ENCODE peak calls at places on chromosome 5, in four cellular contexts. X is breast epithelium, E is body of pancreas, C is H1. I is an unnamed sample.

GRCh38 chr5:84603557-84604185 is 219.0 kb upstream of the EDIL3 start:
- DNase-seq in X (no peak), E (no peak), C (no peak), I (no peak)

GRCh38 chr5:148790545-148791333 is 35.7 kb upstream of the ADRB2 start:
- DNase-seq in X (no peak), E (no peak), C (no peak), I (no peak)

GRCh38 chr5:75050415-75050814 is 1.9 kb downstream of the GCNT4 start:
- DNase-seq in X (no peak), E (no peak), C (peak), I (no peak)

GRCh38 chr5:148897842-148898241 is 71.4 kb downstream of the ADRB2 start:
- DNase-seq in X (no peak), E (no peak), C (no peak), I (no peak)

GRCh38 chr5:4275232-4275631 is 679.6 kb downstream of the IRX1 start:
- DNase-seq in X (no peak), E (no peak), C (no peak), I (no peak)

GRCh38 chr5:110852053-110852452 is 113.2 kb downstream of the SLC25A46 start:
- DNase-seq in X (no peak), E (no peak), C (no peak), I (no peak)

GRCh38 chr5:89480406-89481007 is 597.5 kb upstream of the MEF2C start:
- DNase-seq in X (no peak), E (no peak), C (no peak), I (no peak)

GRCh38 chr5:44875661-44876250 is 67.0 kb downstream of the MRPS30 start:
- DNase-seq in X (no peak), E (no peak), C (no peak), I (no peak)

GRCh38 chr5:142421625-142422397 is 97.0 kb upstream of the SPRY4 start:
- DNase-seq in X (no peak), E (no peak), C (no peak), I (no peak)

GRCh38 chr5:34585601-34586104 is 70.5 kb upstream of the RAI14 start:
- DNase-seq in X (no peak), E (peak), C (no peak), I (no peak)
- TF ChIP-seq POLR2A in X (no peak), E (peak), C (no peak), I (no peak)

GRCh38 chr5:159051431-159052281 is 48.1 kb downstream of the EBF1 start:
- DNase-seq in X (no peak), E (peak), C (peak), I (no peak)

GRCh38 chr5:159052282-159053011 is 47.3 kb downstream of the EBF1 start:
- DNase-seq in X (no peak), E (no peak), C (no peak), I (no peak)

GRCh38 chr5:159050408-159051091 is 49.2 kb downstream of the EBF1 start:
- DNase-seq in X (no peak), E (no peak), C (no peak), I (no peak)

GRCh38 chr5:159048298-159048697 is 51.4 kb downstream of the EBF1 start:
- DNase-seq in X (no peak), E (no peak), C (no peak), I (no peak)

GRCh38 chr5:159049844-159050318 is 49.8 kb downstream of the EBF1 start:
- DNase-seq in X (no peak), E (no peak), C (no peak), I (no peak)
- TF ChIP-seq POLR2A in X (no peak), E (no peak), C (no peak), I (no peak)

GRCh38 chr5:172171118-172171775 is 16.8 kb downstream of the STK10 start:
- DNase-seq in X (no peak), E (no peak), C (no peak), I (no peak)

GRCh38 chr5:172172912-172173591 is 15.0 kb downstream of the STK10 start:
- DNase-seq in X (no peak), E (no peak), C (no peak), I (no peak)

GRCh38 chr5:172175263-172175719 is 12.7 kb downstream of the STK10 start:
- DNase-seq in X (no peak), E (no peak), C (no peak), I (peak)

GRCh38 chr5:172177232-172177631 is 10.8 kb downstream of the STK10 start:
- DNase-seq in X (no peak), E (no peak), C (no peak), I (no peak)

DNA sequence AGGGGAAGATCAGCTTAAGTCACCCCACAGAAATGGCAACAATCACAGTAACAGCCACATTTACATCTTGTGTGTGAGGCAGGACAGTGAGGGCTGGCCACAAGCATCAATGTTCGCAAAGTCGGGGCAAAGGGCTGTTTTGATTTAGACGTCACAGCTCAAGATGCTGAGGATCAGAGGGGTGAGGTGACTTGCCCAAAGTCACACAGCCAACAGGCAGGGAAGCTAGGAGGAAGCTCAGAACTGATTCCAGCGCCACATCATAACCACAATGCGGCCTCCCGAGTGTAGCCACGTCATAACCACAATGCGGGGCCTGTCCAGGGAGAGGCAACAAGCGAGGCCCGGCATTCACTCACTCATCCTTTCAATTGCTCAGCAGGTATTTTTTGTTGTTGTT is 14.3 kb downstream of the STK10 start:
- DNase-seq in X (no peak), E (no peak), C (no peak), I (no peak)
- TF ChIP-seq POLR2A in X (no peak), E (no peak), C (no peak), I (no peak)

DNA sequence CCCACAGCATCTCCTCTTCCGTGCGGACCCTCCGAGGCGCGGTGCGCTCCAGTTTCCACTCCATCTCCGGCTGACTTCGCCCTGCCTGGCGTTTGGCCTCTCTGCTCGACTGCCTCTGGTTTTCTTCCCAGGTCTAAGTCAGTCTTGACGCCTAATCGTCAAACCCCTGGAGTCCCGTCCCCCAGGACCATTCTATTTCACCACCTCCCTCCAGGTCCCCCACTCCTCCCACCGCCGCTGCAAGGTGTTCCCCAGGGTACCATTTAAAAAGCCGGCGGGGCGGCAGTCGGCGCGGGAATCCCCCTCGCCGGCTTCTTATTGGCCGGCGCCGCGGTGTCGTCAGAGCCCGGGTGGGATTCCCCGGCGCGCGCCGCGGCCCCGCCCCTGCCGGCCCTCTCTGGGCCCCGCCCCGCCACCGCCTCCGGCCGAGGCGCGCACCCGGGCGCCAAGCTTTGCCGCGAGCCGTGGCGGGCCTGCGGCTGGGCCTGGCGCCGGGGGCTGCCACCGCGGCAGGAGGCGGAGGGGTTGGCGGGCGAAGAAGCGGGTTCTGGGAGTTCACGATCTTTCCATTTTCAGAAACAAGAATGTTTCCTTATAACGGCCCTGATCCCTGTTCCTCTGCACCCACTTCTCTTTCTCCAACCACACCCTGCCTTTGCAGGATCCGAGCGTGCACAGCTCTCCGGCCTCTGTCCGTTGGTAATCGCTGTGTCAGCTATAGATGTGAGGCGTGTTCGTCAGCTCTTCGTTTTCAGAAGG is at the start of gene CDC20B:
- DNase-seq in X (no peak), E (peak), C (peak), I (no peak)
- TF ChIP-seq POLR2A in X (no peak), E (peak), C (no peak), I (no peak)

GRCh38 chr5:59276886-59277514 is 616.5 kb downstream of the PDE4D start:
- DNase-seq in X (no peak), E (no peak), C (no peak), I (no peak)

GRCh38 chr5:59274130-59274529 is 619.4 kb downstream of the PDE4D start:
- DNase-seq in X (no peak), E (no peak), C (no peak), I (no peak)

GRCh38 chr5:59276277-59276647 is 617.3 kb downstream of the PDE4D start:
- DNase-seq in X (no peak), E (no peak), C (no peak), I (no peak)

GRCh38 chr5:59275170-59275536 is 618.4 kb downstream of the PDE4D start:
- DNase-seq in X (no peak), E (no peak), C (no peak), I (no peak)

GRCh38 chr5:59275537-59276276 is 617.8 kb downstream of the PDE4D start:
- DNase-seq in X (no peak), E (peak), C (no peak), I (no peak)
- TF ChIP-seq POLR2A in X (no peak), E (peak), C (no peak), I (no peak)